ENCODE peak calls at places on chromosomes 11 and 22, in four cellular contexts. C is esophagus muscularis mucosa, R is fibroblast of the aortic adventitia, P is fibroblast of pulmonary artery. B is an unnamed sample.

GRCh38 chr11:112363527-112363926 is 102.9 kb upstream of the PLET1 start:
- DNase-seq in C (no peak), R (peak), P (peak), B (no peak)

GRCh38 chr11:86608251-86608799 is 64.1 kb downstream of the ME3 start:
- DNase-seq in C (peak), R (peak), P (peak), B (no peak)

GRCh38 chr22:50190182-50190951 is 4.7 kb downstream of the TRABD start:
- DNase-seq in C (peak), R (peak), P (peak), B (no peak)

GRCh38 chr22:32695451-32695891 is 106.0 kb upstream of the TIMP3 start:
- DNase-seq in C (no peak), R (peak), P (peak), B (no peak)

GRCh38 chr11:100932474-100933100 is 197.0 kb downstream of the PGR start:
- DNase-seq in C (no peak), R (peak), P (peak), B (no peak)

GRCh38 chr11:61693897-61694840 is 14.0 kb downstream of the DAGLA start:
- DNase-seq in C (no peak), R (no peak), P (no peak), B (no peak)

GRCh38 chr11:8268530-8269461 is 5.1 kb upstream of the LMO1 start:
- DNase-seq in C (no peak), R (no peak), P (no peak), B (no peak)

GRCh38 chr11:103988595-103988969 is 47.9 kb upstream of the DDI1 start:
- DNase-seq in C (no peak), R (peak), P (peak), B (no peak)

GRCh38 chr11:134656861-134657540 is 245.0 kb upstream of the B3GAT1 start:
- DNase-seq in C (no peak), R (no peak), P (no peak), B (peak)

GRCh38 chr11:8777907-8778767 is 95.5 kb downstream of the RPL27A start:
- DNase-seq in C (no peak), R (peak), P (peak), B (no peak)

GRCh38 chr11:28585007-28585406 is 476.8 kb downstream of the METTL15 start:
- DNase-seq in C (no peak), R (peak), P (peak), B (no peak)

GRCh38 chr22:49534386-49534785 is 293.3 kb downstream of the BRD1 start:
- DNase-seq in C (no peak), R (no peak), P (no peak), B (peak)

GRCh38 chr11:67572305-67572704 is 11.3 kb upstream of the GSTP1 start:
- DNase-seq in C (no peak), R (no peak), P (no peak), B (no peak)

GRCh38 chr11:9765320-9766101 is 101.6 kb downstream of the SWAP70 start:
- DNase-seq in C (no peak), R (peak), P (peak), B (peak)

GRCh38 chr11:58058276-58059010 is 27.7 kb downstream of the OR6Q1 start:
- DNase-seq in C (peak), R (no peak), P (no peak), B (peak)

GRCh38 chr11:134795017-134795416 is 383.0 kb upstream of the B3GAT1 start:
- DNase-seq in C (peak), R (no peak), P (no peak), B (peak)

GRCh38 chr22:27139935-27140493 is 482.6 kb downstream of the MIAT start:
- DNase-seq in C (no peak), R (peak), P (peak), B (no peak)

GRCh38 chr11:68545796-68546195 is 85.2 kb downstream of the PPP6R3 start:
- DNase-seq in C (no peak), R (no peak), P (no peak), B (no peak)

GRCh38 chr22:32310777-32311176 is 46.9 kb upstream of the RFPL3 start:
- DNase-seq in C (peak), R (no peak), P (no peak), B (no peak)

GRCh38 chr11:110472858-110473257 is 43.1 kb downstream of the FDX1 start:
- DNase-seq in C (no peak), R (peak), P (peak), B (no peak)

GRCh38 chr11:127106142-127106541 is 105.6 kb upstream of the KIRREL3 start:
- DNase-seq in C (peak), R (peak), P (no peak), B (no peak)

GRCh38 chr11:67615455-67616430 is 9.0 kb downstream of the NDUFV1 start:
- DNase-seq in C (no peak), R (no peak), P (peak), B (no peak)

GRCh38 chr11:132402056-132402684 is 1031.8 kb downstream of the NTM start:
- DNase-seq in C (peak), R (peak), P (peak), B (no peak)

DNA sequence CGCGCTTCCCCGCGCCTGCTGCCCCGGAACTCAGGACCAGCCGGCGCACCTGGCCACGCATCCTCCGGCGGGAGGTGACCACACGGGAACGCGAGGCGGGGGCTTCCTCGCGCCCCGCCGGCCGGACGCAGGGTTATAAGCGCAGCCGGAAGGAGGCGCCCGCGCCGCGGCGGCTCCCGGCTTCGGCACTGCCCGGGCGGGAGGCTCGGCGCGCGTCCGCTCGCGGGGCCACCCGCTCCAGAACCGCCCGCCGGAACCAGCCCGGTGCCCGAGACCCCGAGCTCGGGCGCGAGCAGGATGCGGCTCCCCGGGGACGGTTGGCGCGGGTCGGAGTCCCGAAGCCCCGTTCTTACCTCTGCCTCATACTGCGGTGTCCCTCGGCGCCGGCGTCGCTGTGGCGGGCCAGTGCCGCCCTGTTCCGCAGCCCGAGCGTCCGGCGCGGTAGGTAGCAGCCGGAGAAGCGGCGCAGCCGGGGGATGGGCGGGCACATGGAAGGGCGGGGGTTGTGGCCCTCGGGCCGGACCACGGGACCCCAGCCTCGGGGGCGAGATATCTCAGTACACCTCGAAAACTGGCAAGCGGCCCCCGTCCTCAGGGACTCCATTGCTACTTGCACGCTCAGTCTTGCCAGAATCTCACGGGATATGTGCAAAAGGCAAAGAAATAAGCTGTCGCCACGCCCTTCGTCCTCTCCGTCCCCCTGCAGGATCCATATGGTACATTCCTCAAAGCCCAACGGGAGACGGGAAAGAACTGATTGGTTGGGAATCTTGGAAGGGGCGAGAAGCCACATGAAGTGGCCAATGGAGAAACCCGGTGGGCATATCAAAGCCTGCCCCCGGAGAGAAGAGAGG is 23.1 kb downstream of the MICAL3 start:
- DNase-seq in C (peak), R (peak), P (peak), B (peak)
- TF ChIP-seq CTCF in C (peak), R (peak), P (no peak), B (peak)

GRCh38 chr11:20097319-20098221 is 62.7 kb downstream of the DBX1 start:
- DNase-seq in C (no peak), R (peak), P (peak), B (no peak)
- TF ChIP-seq CTCF in C (no peak), R (no peak), P (no peak), B (no peak)

GRCh38 chr22:17269224-17269606 is 50.0 kb upstream of the ADA2 start:
- DNase-seq in C (no peak), R (no peak), P (no peak), B (no peak)

GRCh38 chr22:17267661-17268330 is 48.6 kb upstream of the ADA2 start:
- DNase-seq in C (no peak), R (no peak), P (no peak), B (no peak)

GRCh38 chr22:17269607-17270261 is 50.5 kb upstream of the ADA2 start:
- DNase-seq in C (no peak), R (no peak), P (no peak), B (no peak)

GRCh38 chr22:17266261-17266971 is 47.2 kb upstream of the ADA2 start:
- DNase-seq in C (no peak), R (no peak), P (no peak), B (no peak)

GRCh38 chr22:17268501-17269223 is 49.4 kb upstream of the ADA2 start:
- DNase-seq in C (no peak), R (no peak), P (no peak), B (no peak)
- TF ChIP-seq CTCF in C (no peak), R (no peak), P (no peak), B (no peak)

DNA sequence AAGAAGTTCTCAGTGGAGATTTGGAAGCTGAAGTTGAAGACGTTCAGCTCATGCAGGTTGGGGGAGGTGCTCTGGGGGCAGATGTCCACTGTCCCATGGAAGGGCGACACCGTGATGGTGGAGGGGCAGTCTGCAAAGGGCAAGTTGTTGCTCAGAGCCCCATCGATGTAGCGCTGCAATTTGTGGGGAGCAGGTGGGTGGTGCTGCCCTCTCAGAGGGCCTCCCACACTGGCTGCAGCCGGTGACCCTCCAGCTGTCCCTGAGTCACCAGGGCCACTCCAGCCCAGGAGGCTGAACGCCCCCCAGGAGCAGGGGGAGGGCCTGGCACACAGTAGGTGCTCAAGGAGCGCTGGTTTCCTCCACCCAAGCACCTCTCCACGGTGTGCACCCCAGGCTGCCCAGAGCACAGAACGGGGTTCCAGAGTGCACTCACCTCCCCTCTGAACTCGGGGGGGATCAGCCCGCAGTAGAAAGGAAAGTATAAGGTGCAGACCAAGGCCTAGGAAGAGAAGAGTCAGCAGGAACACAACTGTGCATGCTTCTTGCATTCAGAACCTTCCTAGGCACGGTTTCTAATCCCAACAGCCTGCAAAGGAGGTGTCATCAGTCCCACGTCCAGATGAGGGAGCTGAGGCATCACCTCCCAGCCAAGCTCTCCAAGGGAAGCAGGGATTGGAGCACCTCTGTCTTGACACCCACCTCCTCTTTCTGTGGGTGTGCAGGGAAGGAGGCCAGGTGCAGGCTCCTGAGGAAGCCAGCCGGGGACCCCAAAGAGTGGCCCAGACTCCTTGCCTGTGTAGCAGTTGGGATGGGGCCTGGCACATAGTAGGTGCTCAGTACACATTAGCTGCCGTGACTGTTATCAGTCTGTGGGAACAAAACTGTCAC is 2.2 kb downstream of the PNPLA5 start:
- DNase-seq in C (no peak), R (peak), P (peak), B (no peak)
- TF ChIP-seq CTCF in C (no peak), R (peak), P (no peak), B (no peak)

GRCh38 chr11:2813141-2813908 is 72.2 kb downstream of the CDKN1C start:
- DNase-seq in C (no peak), R (no peak), P (peak), B (no peak)

GRCh38 chr11:2809854-2810253 is 75.7 kb downstream of the CDKN1C start:
- DNase-seq in C (no peak), R (no peak), P (no peak), B (no peak)

GRCh38 chr11:2810401-2811205 is 75.0 kb downstream of the CDKN1C start:
- DNase-seq in C (no peak), R (no peak), P (no peak), B (no peak)

GRCh38 chr11:2812371-2812991 is 73.1 kb downstream of the CDKN1C start:
- DNase-seq in C (no peak), R (peak), P (peak), B (no peak)

DNA sequence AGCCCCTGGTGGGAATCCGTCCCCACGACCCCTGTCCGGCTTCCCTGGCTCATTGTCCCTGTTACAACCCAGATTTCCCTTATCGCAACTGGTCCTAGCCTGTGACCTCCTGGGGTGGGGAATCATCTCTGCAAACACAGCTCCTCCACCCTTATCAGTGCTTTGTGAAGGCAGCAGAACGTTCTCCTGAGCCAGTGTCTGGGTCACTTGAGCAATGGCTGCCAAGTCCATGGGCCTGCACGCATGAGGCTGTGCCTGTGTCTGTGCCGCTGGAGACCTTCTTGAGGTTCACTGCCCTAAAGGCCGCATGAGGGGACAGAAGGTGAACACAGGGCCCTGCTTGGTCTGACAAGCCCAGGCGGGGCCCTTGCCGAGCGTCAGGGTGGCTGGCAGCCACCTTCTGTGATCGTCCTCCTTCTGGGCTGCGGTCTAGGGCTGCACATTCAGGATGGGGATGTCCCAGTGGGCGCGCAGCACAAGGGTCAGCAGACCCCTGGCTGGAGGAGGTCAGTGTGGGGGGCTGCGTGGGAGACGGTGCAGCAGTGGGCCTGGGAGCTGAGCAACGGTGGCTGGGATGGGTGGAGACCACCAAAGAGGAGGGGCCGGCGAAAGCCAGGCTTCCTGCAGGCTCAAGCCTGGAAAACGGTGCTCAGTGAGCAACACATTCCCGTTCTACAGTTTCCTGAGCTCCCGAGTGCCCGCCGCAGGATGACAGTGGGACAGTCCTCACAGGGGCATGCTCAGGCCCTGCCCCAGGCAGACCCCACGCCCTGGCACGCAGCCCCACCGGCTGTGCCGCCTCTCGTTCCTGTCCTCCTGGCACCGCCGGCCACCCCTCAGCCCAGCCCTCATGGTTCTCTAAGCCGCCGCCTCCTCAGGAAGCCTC is 74.1 kb downstream of the CDKN1C start:
- DNase-seq in C (no peak), R (no peak), P (no peak), B (no peak)
- TF ChIP-seq CTCF in C (no peak), R (no peak), P (no peak), B (no peak)

GRCh38 chr22:17647996-17648395 is 9.4 kb downstream of the BCL2L13 start:
- DNase-seq in C (no peak), R (no peak), P (no peak), B (no peak)

GRCh38 chr22:17647452-17647851 is 8.9 kb downstream of the BCL2L13 start:
- DNase-seq in C (no peak), R (no peak), P (no peak), B (no peak)

GRCh38 chr22:17648564-17648963 is 10.0 kb downstream of the BCL2L13 start:
- DNase-seq in C (no peak), R (no peak), P (no peak), B (no peak)
- TF ChIP-seq CTCF in C (no peak), R (no peak), P (no peak), B (no peak)

B was measured in osteocyte.